ENCODE peak calls at places on chromosomes 6 and 20, in eight cellular contexts. One of them, this sample, is unnamed.

GRCh38 chr20:8183526-8183925 is 51.5 kb downstream of the PLCB1 start:
- DNase-seq in effector CD8-positive, alpha-beta T cell: no peak
- DNase-seq in thoracic aorta: no peak
- DNase-seq in endothelial cell of umbilical vein: no peak
- DNase-seq in GM23338: no peak
- DNase-seq in HCEC 1CT: peak
- DNase-seq in Jurkat, Clone E6-1: no peak
- DNase-seq in NB4: no peak
- DNase-seq in this sample: no peak

GRCh38 chr6:49979584-49979983 is 10.2 kb upstream of the DEFB113 start:
- DNase-seq in effector CD8-positive, alpha-beta T cell: no peak
- DNase-seq in thoracic aorta: no peak
- DNase-seq in endothelial cell of umbilical vein: no peak
- DNase-seq in GM23338: peak
- DNase-seq in HCEC 1CT: no peak
- DNase-seq in Jurkat, Clone E6-1: no peak
- DNase-seq in NB4: no peak
- DNase-seq in this sample: no peak

GRCh38 chr20:5486377-5487054 is 169.8 kb upstream of the PROKR2 start:
- DNase-seq in effector CD8-positive, alpha-beta T cell: no peak
- DNase-seq in thoracic aorta: no peak
- DNase-seq in endothelial cell of umbilical vein: no peak
- DNase-seq in GM23338: no peak
- DNase-seq in HCEC 1CT: no peak
- DNase-seq in Jurkat, Clone E6-1: peak
- DNase-seq in NB4: no peak
- DNase-seq in this sample: no peak

GRCh38 chr6:140043762-140044378 is 669.4 kb upstream of the CITED2 start:
- DNase-seq in effector CD8-positive, alpha-beta T cell: no peak
- DNase-seq in thoracic aorta: no peak
- DNase-seq in endothelial cell of umbilical vein: no peak
- DNase-seq in GM23338: no peak
- DNase-seq in HCEC 1CT: peak
- DNase-seq in Jurkat, Clone E6-1: no peak
- DNase-seq in NB4: peak
- DNase-seq in this sample: no peak

GRCh38 chr6:136646377-136646776 is 96.2 kb upstream of the MAP7 start:
- DNase-seq in effector CD8-positive, alpha-beta T cell: no peak
- DNase-seq in thoracic aorta: no peak
- DNase-seq in endothelial cell of umbilical vein: no peak
- DNase-seq in GM23338: no peak
- DNase-seq in HCEC 1CT: peak
- DNase-seq in Jurkat, Clone E6-1: no peak
- DNase-seq in NB4: no peak
- DNase-seq in this sample: no peak

GRCh38 chr6:104788400-104788799 is 71.3 kb downstream of the HACE1 start:
- DNase-seq in effector CD8-positive, alpha-beta T cell: no peak
- DNase-seq in thoracic aorta: no peak
- DNase-seq in endothelial cell of umbilical vein: no peak
- DNase-seq in GM23338: no peak
- DNase-seq in HCEC 1CT: no peak
- DNase-seq in Jurkat, Clone E6-1: peak
- DNase-seq in NB4: peak
- DNase-seq in this sample: no peak

GRCh38 chr6:169035381-169036280 is 218.0 kb downstream of the THBS2 start:
- DNase-seq in effector CD8-positive, alpha-beta T cell: no peak
- DNase-seq in thoracic aorta: no peak
- DNase-seq in endothelial cell of umbilical vein: no peak
- DNase-seq in GM23338: no peak
- DNase-seq in HCEC 1CT: no peak
- DNase-seq in Jurkat, Clone E6-1: no peak
- DNase-seq in NB4: no peak
- DNase-seq in this sample: no peak

GRCh38 chr20:62580052-62580451 is 62.3 kb upstream of the SLCO4A1 start:
- DNase-seq in effector CD8-positive, alpha-beta T cell: no peak
- DNase-seq in thoracic aorta: no peak
- DNase-seq in endothelial cell of umbilical vein: no peak
- DNase-seq in GM23338: no peak
- DNase-seq in HCEC 1CT: no peak
- DNase-seq in Jurkat, Clone E6-1: no peak
- DNase-seq in NB4: no peak
- DNase-seq in this sample: no peak

GRCh38 chr6:4864534-4864933 is 88.3 kb downstream of the CDYL start:
- DNase-seq in effector CD8-positive, alpha-beta T cell: no peak
- DNase-seq in thoracic aorta: no peak
- DNase-seq in endothelial cell of umbilical vein: no peak
- DNase-seq in GM23338: no peak
- DNase-seq in HCEC 1CT: no peak
- DNase-seq in Jurkat, Clone E6-1: no peak
- DNase-seq in NB4: peak
- DNase-seq in this sample: no peak

GRCh38 chr20:760751-761417 is 7.4 kb downstream of the SLC52A3 start:
- DNase-seq in effector CD8-positive, alpha-beta T cell: no peak
- DNase-seq in thoracic aorta: no peak
- DNase-seq in endothelial cell of umbilical vein: peak
- DNase-seq in GM23338: peak
- DNase-seq in HCEC 1CT: no peak
- DNase-seq in Jurkat, Clone E6-1: peak
- DNase-seq in NB4: peak
- DNase-seq in this sample: no peak

GRCh38 chr6:11495565-11496145 is 41.9 kb upstream of the TMEM170B start:
- DNase-seq in effector CD8-positive, alpha-beta T cell: no peak
- DNase-seq in thoracic aorta: no peak
- DNase-seq in endothelial cell of umbilical vein: no peak
- DNase-seq in GM23338: no peak
- DNase-seq in HCEC 1CT: no peak
- DNase-seq in Jurkat, Clone E6-1: no peak
- DNase-seq in NB4: no peak
- DNase-seq in this sample: no peak

GRCh38 chr6:11380549-11380948 is 148.1 kb upstream of the NEDD9 start:
- DNase-seq in effector CD8-positive, alpha-beta T cell: no peak
- DNase-seq in thoracic aorta: no peak
- DNase-seq in endothelial cell of umbilical vein: no peak
- DNase-seq in GM23338: no peak
- DNase-seq in HCEC 1CT: no peak
- DNase-seq in Jurkat, Clone E6-1: no peak
- DNase-seq in NB4: no peak
- DNase-seq in this sample: no peak

GRCh38 chr20:50070361-50070760 is 42.6 kb downstream of the UBE2V1 start:
- DNase-seq in effector CD8-positive, alpha-beta T cell: no peak
- DNase-seq in thoracic aorta: no peak
- DNase-seq in endothelial cell of umbilical vein: no peak
- DNase-seq in GM23338: no peak
- DNase-seq in HCEC 1CT: no peak
- DNase-seq in Jurkat, Clone E6-1: no peak
- DNase-seq in NB4: peak
- DNase-seq in this sample: no peak

GRCh38 chr20:37757550-37757949 is 63.7 kb downstream of the CTNNBL1 start:
- DNase-seq in effector CD8-positive, alpha-beta T cell: no peak
- DNase-seq in thoracic aorta: no peak
- DNase-seq in endothelial cell of umbilical vein: no peak
- DNase-seq in GM23338: peak
- DNase-seq in HCEC 1CT: no peak
- DNase-seq in Jurkat, Clone E6-1: no peak
- DNase-seq in NB4: peak
- DNase-seq in this sample: no peak

GRCh38 chr20:56911946-56912345 is 282.8 kb downstream of the TFAP2C start:
- DNase-seq in effector CD8-positive, alpha-beta T cell: no peak
- DNase-seq in thoracic aorta: no peak
- DNase-seq in endothelial cell of umbilical vein: no peak
- DNase-seq in GM23338: peak
- DNase-seq in HCEC 1CT: no peak
- DNase-seq in Jurkat, Clone E6-1: no peak
- DNase-seq in NB4: no peak
- DNase-seq in this sample: no peak

GRCh38 chr6:137051790-137052472 is 7.2 kb upstream of the IL20RA start:
- DNase-seq in effector CD8-positive, alpha-beta T cell: no peak
- DNase-seq in thoracic aorta: no peak
- DNase-seq in endothelial cell of umbilical vein: no peak
- DNase-seq in GM23338: no peak
- DNase-seq in HCEC 1CT: no peak
- DNase-seq in Jurkat, Clone E6-1: no peak
- DNase-seq in NB4: no peak
- DNase-seq in this sample: no peak

GRCh38 chr6:163324326-163324927 is 90.1 kb upstream of the QKI start:
- DNase-seq in effector CD8-positive, alpha-beta T cell: no peak
- DNase-seq in thoracic aorta: no peak
- DNase-seq in endothelial cell of umbilical vein: no peak
- DNase-seq in GM23338: no peak
- DNase-seq in HCEC 1CT: no peak
- DNase-seq in Jurkat, Clone E6-1: no peak
- DNase-seq in NB4: no peak
- DNase-seq in this sample: no peak

GRCh38 chr6:99879431-99879830 is 114.6 kb downstream of the MCHR2 start:
- DNase-seq in effector CD8-positive, alpha-beta T cell: no peak
- DNase-seq in thoracic aorta: no peak
- DNase-seq in endothelial cell of umbilical vein: no peak
- DNase-seq in GM23338: no peak
- DNase-seq in HCEC 1CT: no peak
- DNase-seq in Jurkat, Clone E6-1: no peak
- DNase-seq in NB4: no peak
- DNase-seq in this sample: no peak

GRCh38 chr6:96927660-96928059 is 3.1 kb downstream of the KLHL32 start:
- DNase-seq in effector CD8-positive, alpha-beta T cell: no peak
- DNase-seq in thoracic aorta: no peak
- DNase-seq in endothelial cell of umbilical vein: no peak
- DNase-seq in GM23338: no peak
- DNase-seq in HCEC 1CT: no peak
- DNase-seq in Jurkat, Clone E6-1: no peak
- DNase-seq in NB4: no peak
- DNase-seq in this sample: no peak

GRCh38 chr6:44050872-44051421 is 76.3 kb downstream of the MRPL14 start:
- DNase-seq in effector CD8-positive, alpha-beta T cell: no peak
- DNase-seq in thoracic aorta: no peak
- DNase-seq in endothelial cell of umbilical vein: no peak
- DNase-seq in GM23338: no peak
- DNase-seq in HCEC 1CT: no peak
- DNase-seq in Jurkat, Clone E6-1: no peak
- DNase-seq in NB4: no peak
- DNase-seq in this sample: no peak

GRCh38 chr6:113610377-113610988 is 246.7 kb upstream of the MARCKS start:
- DNase-seq in effector CD8-positive, alpha-beta T cell: no peak
- DNase-seq in thoracic aorta: no peak
- DNase-seq in endothelial cell of umbilical vein: peak
- DNase-seq in GM23338: no peak
- DNase-seq in HCEC 1CT: no peak
- DNase-seq in Jurkat, Clone E6-1: no peak
- DNase-seq in NB4: no peak
- DNase-seq in this sample: no peak

GRCh38 chr6:40197371-40197770 is 263.1 kb upstream of the MOCS1 start:
- DNase-seq in effector CD8-positive, alpha-beta T cell: no peak
- DNase-seq in thoracic aorta: no peak
- DNase-seq in endothelial cell of umbilical vein: no peak
- DNase-seq in GM23338: no peak
- DNase-seq in HCEC 1CT: no peak
- DNase-seq in Jurkat, Clone E6-1: no peak
- DNase-seq in NB4: no peak
- DNase-seq in this sample: no peak

GRCh38 chr6:151022492-151022891 is 157.0 kb downstream of the MTHFD1L start:
- DNase-seq in effector CD8-positive, alpha-beta T cell: no peak
- DNase-seq in thoracic aorta: no peak
- DNase-seq in endothelial cell of umbilical vein: no peak
- DNase-seq in GM23338: no peak
- DNase-seq in HCEC 1CT: no peak
- DNase-seq in Jurkat, Clone E6-1: no peak
- DNase-seq in NB4: no peak
- DNase-seq in this sample: no peak

GRCh38 chr6:31655349-31656237 is at the start of gene APOM:
- DNase-seq in effector CD8-positive, alpha-beta T cell: no peak
- DNase-seq in thoracic aorta: no peak
- DNase-seq in endothelial cell of umbilical vein: no peak
- DNase-seq in GM23338: no peak
- DNase-seq in HCEC 1CT: no peak
- DNase-seq in Jurkat, Clone E6-1: no peak
- DNase-seq in NB4: no peak
- DNase-seq in this sample: no peak

GRCh38 chr6:17831135-17831534 is 124.4 kb upstream of the NUP153 start:
- DNase-seq in effector CD8-positive, alpha-beta T cell: no peak
- DNase-seq in thoracic aorta: no peak
- DNase-seq in endothelial cell of umbilical vein: peak
- DNase-seq in GM23338: no peak
- DNase-seq in HCEC 1CT: peak
- DNase-seq in Jurkat, Clone E6-1: no peak
- DNase-seq in NB4: no peak
- DNase-seq in this sample: no peak

GRCh38 chr20:63536997-63537524 is at the start of gene PTK6:
- DNase-seq in effector CD8-positive, alpha-beta T cell: no peak
- DNase-seq in thoracic aorta: no peak
- DNase-seq in endothelial cell of umbilical vein: no peak
- DNase-seq in GM23338: no peak
- DNase-seq in HCEC 1CT: no peak
- DNase-seq in Jurkat, Clone E6-1: no peak
- DNase-seq in NB4: peak
- DNase-seq in this sample: no peak

GRCh38 chr6:73382462-73383113 is 12.0 kb upstream of the DDX43 start:
- DNase-seq in effector CD8-positive, alpha-beta T cell: no peak
- DNase-seq in thoracic aorta: no peak
- DNase-seq in endothelial cell of umbilical vein: no peak
- DNase-seq in GM23338: no peak
- DNase-seq in HCEC 1CT: peak
- DNase-seq in Jurkat, Clone E6-1: no peak
- DNase-seq in NB4: no peak
- DNase-seq in this sample: no peak

GRCh38 chr6:166257911-166258318 is 50.3 kb downstream of the PRR18 start:
- DNase-seq in effector CD8-positive, alpha-beta T cell: no peak
- DNase-seq in thoracic aorta: no peak
- DNase-seq in endothelial cell of umbilical vein: no peak
- DNase-seq in GM23338: no peak
- DNase-seq in HCEC 1CT: no peak
- DNase-seq in Jurkat, Clone E6-1: no peak
- DNase-seq in NB4: peak
- DNase-seq in this sample: no peak

GRCh38 chr6:42021847-42022754 is 28.2 kb upstream of the TAF8 start:
- DNase-seq in effector CD8-positive, alpha-beta T cell: peak
- DNase-seq in thoracic aorta: no peak
- DNase-seq in endothelial cell of umbilical vein: no peak
- DNase-seq in GM23338: peak
- DNase-seq in HCEC 1CT: no peak
- DNase-seq in Jurkat, Clone E6-1: peak
- DNase-seq in NB4: no peak
- DNase-seq in this sample: peak

GRCh38 chr6:105452924-105453756 is 50.3 kb upstream of the PREP start:
- DNase-seq in effector CD8-positive, alpha-beta T cell: peak
- DNase-seq in thoracic aorta: no peak
- DNase-seq in endothelial cell of umbilical vein: peak
- DNase-seq in GM23338: no peak
- DNase-seq in HCEC 1CT: no peak
- DNase-seq in Jurkat, Clone E6-1: peak
- DNase-seq in NB4: peak
- DNase-seq in this sample: peak

GRCh38 chr6:53879608-53880007 is 84.8 kb downstream of the LRRC1 start:
- DNase-seq in effector CD8-positive, alpha-beta T cell: no peak
- DNase-seq in thoracic aorta: no peak
- DNase-seq in endothelial cell of umbilical vein: no peak
- DNase-seq in GM23338: no peak
- DNase-seq in HCEC 1CT: no peak
- DNase-seq in Jurkat, Clone E6-1: no peak
- DNase-seq in NB4: no peak
- DNase-seq in this sample: no peak

This sample was measured in memory B cell.